ENCODE peak calls at places on chromosome 10, in five cellular contexts. E is Calu3; V is tibial artery; J is activated T-cell treated with anti-CD3 and anti-CD28 coated beads for 1 hour; A is activated CD4-positive, alpha-beta T cell treated with anti-CD3 and anti-CD28 coated beads, Interleukin-2, amount 50 U/mL, for 1 hour. C is an unnamed sample.

GRCh38 chr10:77877461-77878344 is 48.9 kb downstream of the DLG5 start:
- DNase-seq in E (no peak), V (no peak), J (peak; percentile 9), A (no peak), C (no peak)

GRCh38 chr10:92695679-92696605 is 6.2 kb downstream of the HHEX start:
- DNase-seq in E (no peak), V (no peak), J (no peak), A (no peak), C (no peak)

GRCh38 chr10:70699659-70700174 is 27.4 kb downstream of the ADAMTS14 start:
- DNase-seq in E (peak; percentile 34), V (no peak), J (no peak), A (no peak), C (no peak)

GRCh38 chr10:78550090-78550489 is 516.4 kb downstream of the RPS24 start:
- DNase-seq in E (no peak), V (no peak), J (no peak), A (no peak), C (no peak)

GRCh38 chr10:11145498-11145855 is 127.8 kb downstream of the CELF2 start:
- DNase-seq in E (no peak), V (no peak), J (peak; percentile 46), A (peak; percentile 59), C (no peak)

GRCh38 chr10:36094091-36094490 is 452.0 kb upstream of the FZD8 start:
- DNase-seq in E (no peak), V (no peak), J (no peak), A (no peak), C (no peak)

GRCh38 chr10:128165536-128165935 is 39.3 kb upstream of the MKI67 start:
- DNase-seq in E (no peak), V (no peak), J (no peak), A (no peak), C (no peak)

GRCh38 chr10:132503581-132504421 is 33.8 kb upstream of the INPP5A start:
- DNase-seq in E (no peak), V (peak; percentile 60), J (no peak), A (no peak), C (peak; percentile 30)

GRCh38 chr10:6053816-6054581 is 8.2 kb downstream of the IL2RA start:
- DNase-seq in E (peak; percentile 25), V (peak; percentile 67), J (no peak), A (no peak), C (no peak)

C was measured in left lung.